ENCODE peak calls at places on chromosomes 3 and 15, in five cellular contexts. Q, R, V, T and X are unnamed samples.

GRCh38 chr15:66211670-66212455 is 41.7 kb downstream of the MEGF11 start:
- DNase-seq in R (no peak), T (peak; percentile 51), V (no peak), Q (no peak), X (no peak)

GRCh38 chr3:125318497-125318847 is 56.7 kb downstream of the ZNF148 start:
- DNase-seq in T (no peak), Q (no peak), V (no peak), R (no peak), X (no peak)

GRCh38 chr3:31652296-31652695 is 119.6 kb downstream of the STT3B start:
- DNase-seq in T (no peak), R (no peak), V (no peak), Q (no peak), X (no peak)

GRCh38 chr3:69392850-69393249 is 7.0 kb upstream of the FRMD4B start:
- DNase-seq in R (no peak), Q (no peak), V (no peak), T (no peak), X (no peak)

GRCh38 chr15:66862878-66863335 is 160.9 kb downstream of the SMAD6 start:
- DNase-seq in V (peak; percentile 62), T (peak; percentile 88), Q (peak; percentile 81), R (peak; percentile 73), X (peak; percentile 80)

GRCh38 chr3:112653881-112654300 is 12.9 kb upstream of the CCDC80 start:
- DNase-seq in V (peak; percentile 95), R (peak; percentile 64), T (no peak), Q (no peak), X (no peak)

GRCh38 chr15:74385442-74386132 is 18.1 kb upstream of the CYP11A1 start:
- DNase-seq in T (no peak), R (no peak), V (no peak), Q (no peak), X (no peak)

GRCh38 chr15:49946681-49947080 is 172.4 kb downstream of the ATP8B4 start:
- DNase-seq in Q (no peak), R (no peak), T (no peak), V (no peak), X (no peak)

GRCh38 chr3:46853441-46854410 is 9.5 kb downstream of the MYL3 start:
- DNase-seq in Q (no peak), R (no peak), V (no peak), T (peak; percentile 35), X (no peak)

GRCh38 chr3:187944391-187945179 is 199.3 kb upstream of the BCL6 start:
- DNase-seq in Q (no peak), T (no peak), R (no peak), V (no peak), X (no peak)

GRCh38 chr3:35932995-35933394 is 293.7 kb downstream of the ARPP21 start:
- DNase-seq in R (peak; percentile 29), Q (no peak), V (peak; percentile 43), T (no peak), X (no peak)

GRCh38 chr3:71726106-71726505 is 904 bp upstream of the EIF4E3 start:
- DNase-seq in R (no peak), V (no peak), Q (no peak), T (no peak), X (no peak)

GRCh38 chr3:122890077-122890484 is 95.2 kb downstream of the SLC49A4 start:
- DNase-seq in V (peak; percentile 4), R (peak; percentile 7), Q (peak; percentile 38), T (peak; percentile 76), X (peak; percentile 39)

GRCh38 chr15:74893627-74894026 is 3.8 kb downstream of the MPI start:
- DNase-seq in R (no peak), Q (no peak), T (no peak), V (no peak), X (no peak)

GRCh38 chr3:77281721-77282120 is 241.8 kb downstream of the ROBO2 start:
- DNase-seq in T (no peak), Q (no peak), V (no peak), R (no peak), X (no peak)

GRCh38 chr3:123332124-123332641 is 116.7 kb downstream of the ADCY5 start:
- DNase-seq in T (peak; percentile 74), R (no peak), V (no peak), Q (no peak), X (no peak)

GRCh38 chr15:42932833-42933515 is 12.4 kb upstream of the TTBK2 start:
- DNase-seq in T (no peak), V (no peak), Q (no peak), R (no peak), X (no peak)

GRCh38 chr15:37860896-37861295 is 73.5 kb upstream of the TMCO5A start:
- DNase-seq in R (no peak), T (no peak), V (no peak), Q (no peak), X (no peak)

GRCh38 chr3:14784087-14784596 is 34.6 kb upstream of the FGD5 start:
- DNase-seq in T (peak; percentile 58), Q (no peak), V (no peak), R (no peak), X (no peak)

GRCh38 chr15:98085003-98085639 is 124.6 kb downstream of the ARRDC4 start:
- DNase-seq in T (no peak), V (peak; percentile 16), Q (peak; percentile 40), R (peak; percentile 46), X (peak; percentile 33)

GRCh38 chr15:40565333-40566238 is 744 bp upstream of the CCDC32 start:
- DNase-seq in V (no peak), R (no peak), T (no peak), Q (no peak), X (no peak)

GRCh38 chr3:14532691-14533456 is 7.3 kb downstream of the GRIP2 start:
- DNase-seq in T (peak; percentile 57), Q (no peak), V (no peak), R (no peak), X (no peak)

GRCh38 chr3:32102289-32102688 is 4.1 kb upstream of the GPD1L start:
- DNase-seq in Q (no peak), V (no peak), T (no peak), R (no peak), X (no peak)

GRCh38 chr15:67935244-67935643 is 95.4 kb upstream of the RNU6-1 start:
- DNase-seq in T (no peak), Q (no peak), V (no peak), R (no peak), X (no peak)

GRCh38 chr3:1087066-1087555 is 5.7 kb upstream of the CNTN6 start:
- DNase-seq in T (peak; percentile 68), R (peak; percentile 59), Q (no peak), V (no peak), X (no peak)

GRCh38 chr3:160180581-160181216 is 44.5 kb upstream of the C3orf80 start:
- DNase-seq in T (no peak), V (no peak), Q (no peak), R (peak; percentile 95), X (no peak)

GRCh38 chr3:1088503-1088902 is 4.3 kb upstream of the CNTN6 start:
- DNase-seq in V (no peak), Q (no peak), T (no peak), R (no peak), X (no peak)

GRCh38 chr3:186514296-186515002 is 29.7 kb downstream of the CRYGS start:
- DNase-seq in V (no peak), Q (no peak), R (no peak), T (no peak), X (no peak)
- TF ChIP-seq CTCF in V (peak; percentile 42), Q (no peak), R (peak; percentile 39), T (no peak), X (peak; percentile 24)

DNA sequence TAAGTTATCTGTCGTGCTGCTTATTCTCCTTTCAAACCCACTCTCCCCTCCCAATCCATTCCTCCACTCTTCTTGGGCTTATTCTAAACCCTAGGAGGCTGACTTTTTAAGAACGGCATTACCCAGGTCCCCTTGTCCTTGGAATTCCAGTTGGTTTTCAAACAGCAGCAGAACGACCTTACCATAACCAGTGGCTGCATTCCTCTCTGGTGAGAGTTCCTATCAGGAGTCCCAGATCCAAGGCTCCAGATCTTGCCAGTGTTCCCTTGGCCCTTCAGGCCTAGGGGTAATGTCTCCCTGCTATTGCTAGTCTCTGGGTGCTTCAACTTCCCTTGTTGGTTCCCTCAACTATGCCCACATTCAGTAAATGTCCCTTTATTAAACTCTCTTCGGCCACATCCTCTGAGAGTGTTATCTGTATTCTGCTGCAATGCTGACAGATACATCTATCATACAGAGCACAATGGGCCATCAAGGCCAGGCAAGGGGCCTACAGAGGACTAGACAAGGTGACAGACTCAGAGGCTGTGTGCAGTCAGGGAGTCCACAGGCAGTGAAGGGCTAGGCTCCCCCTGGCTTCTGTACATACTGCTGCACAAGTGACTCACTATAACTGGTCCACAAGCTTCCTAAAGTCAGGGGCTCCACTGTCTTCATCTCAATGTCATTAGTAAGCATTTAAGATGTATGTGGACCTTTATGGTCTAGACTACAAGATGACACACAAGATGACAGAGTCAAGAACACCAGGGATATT is 10.1 kb downstream of the LYSMD2 start:
- DNase-seq in V (no peak), R (no peak), T (no peak), Q (no peak), X (no peak)
- TF ChIP-seq CTCF in V (peak; percentile 44), R (peak; percentile 33), T (no peak), Q (peak; percentile 15), X (peak; percentile 8)

GRCh38 chr15:32033186-32033890 is 3.0 kb downstream of the CHRNA7 start:
- DNase-seq in R (no peak), T (no peak), Q (no peak), V (no peak), X (no peak)
- TF ChIP-seq CTCF in R (no peak), T (no peak), Q (no peak), V (no peak), X (no peak)

GRCh38 chr15:45183001-45183400 is 4.8 kb downstream of the SHF start:
- DNase-seq in T (no peak), V (no peak), Q (peak; percentile 6), R (no peak), X (no peak)
- TF ChIP-seq CTCF in T (no peak), V (no peak), Q (no peak), R (no peak), X (no peak)